ENCODE peak calls at places on chromosomes 5 and 9, in eight cellular contexts. T is colonic mucosa, C is HCT116, V is sigmoid colon, K is lung, U is AG09309, W is mammary epithelial cell, N is RWPE2. L is an unnamed sample.

GRCh38 chr9:99055384-99055783 is 49.5 kb upstream of the TGFBR1 start:
- DNase-seq in T (no peak), N (no peak), V (no peak), U (no peak), W (peak; percentile 88), C (no peak), K (no peak), L (peak; percentile 91)

GRCh38 chr9:130872912-130873503 is 23.6 kb downstream of the QRFP start:
- DNase-seq in V (peak; percentile 85), W (no peak), N (no peak), C (no peak), U (no peak), K (no peak), T (peak; percentile 92), L (no peak)

GRCh38 chr5:160357861-160358411 is 12.5 kb downstream of the C1QTNF2 start:
- DNase-seq in C (no peak), N (no peak), T (no peak), U (no peak), W (no peak), V (peak; percentile 74), K (no peak), L (no peak)

GRCh38 chr5:141192110-141192725 is at the start of gene PCDHB10:
- DNase-seq in K (no peak), V (peak; percentile 47), N (no peak), T (peak; percentile 26), C (peak; percentile 32), U (no peak), W (peak; percentile 40), L (peak; percentile 23)

GRCh38 chr5:165497707-165498106 is 1992.3 kb downstream of the MAT2B start:
- DNase-seq in U (no peak), V (no peak), N (no peak), K (no peak), T (no peak), C (no peak), W (peak; percentile 14), L (peak; percentile 14)

GRCh38 chr9:4787876-4788275 is 4.9 kb upstream of the RCL1 start:
- DNase-seq in W (peak; percentile 36), V (no peak), K (no peak), T (no peak), N (no peak), U (no peak), C (no peak), L (peak; percentile 75)

GRCh38 chr5:55338810-55339243 is 31.0 kb downstream of the MTREX start:
- DNase-seq in N (no peak), C (no peak), U (no peak), W (no peak), T (no peak), K (no peak), V (no peak), L (no peak)

GRCh38 chr5:37121027-37121426 is 128.1 kb downstream of the CPLANE1 start:
- DNase-seq in C (no peak), T (no peak), W (no peak), N (no peak), K (no peak), U (no peak), V (no peak), L (no peak)

GRCh38 chr5:168656633-168657032 is 77.5 kb upstream of the PANK3 start:
- DNase-seq in W (peak; percentile 96), T (no peak), C (no peak), V (no peak), N (no peak), U (peak; percentile 83), K (no peak), L (peak; percentile 92)

GRCh38 chr9:36575411-36575882 is 2.8 kb downstream of the MELK start:
- DNase-seq in K (no peak), N (no peak), C (no peak), U (no peak), V (no peak), T (no peak), W (peak; percentile 45), L (peak; percentile 50)

GRCh38 chr5:31626156-31626555 is 12.8 kb upstream of the PDZD2 start:
- DNase-seq in K (no peak), C (no peak), V (no peak), T (no peak), W (no peak), U (no peak), N (no peak), L (no peak)
- H3K4me3 ChIP-seq in K (no peak overlapping the region), C (no peak overlapping the region), V (no peak overlapping the region), T (no peak overlapping the region), W (no peak overlapping the region), U (no peak overlapping the region), N (no peak overlapping the region), L (no peak overlapping the region)

DNA sequence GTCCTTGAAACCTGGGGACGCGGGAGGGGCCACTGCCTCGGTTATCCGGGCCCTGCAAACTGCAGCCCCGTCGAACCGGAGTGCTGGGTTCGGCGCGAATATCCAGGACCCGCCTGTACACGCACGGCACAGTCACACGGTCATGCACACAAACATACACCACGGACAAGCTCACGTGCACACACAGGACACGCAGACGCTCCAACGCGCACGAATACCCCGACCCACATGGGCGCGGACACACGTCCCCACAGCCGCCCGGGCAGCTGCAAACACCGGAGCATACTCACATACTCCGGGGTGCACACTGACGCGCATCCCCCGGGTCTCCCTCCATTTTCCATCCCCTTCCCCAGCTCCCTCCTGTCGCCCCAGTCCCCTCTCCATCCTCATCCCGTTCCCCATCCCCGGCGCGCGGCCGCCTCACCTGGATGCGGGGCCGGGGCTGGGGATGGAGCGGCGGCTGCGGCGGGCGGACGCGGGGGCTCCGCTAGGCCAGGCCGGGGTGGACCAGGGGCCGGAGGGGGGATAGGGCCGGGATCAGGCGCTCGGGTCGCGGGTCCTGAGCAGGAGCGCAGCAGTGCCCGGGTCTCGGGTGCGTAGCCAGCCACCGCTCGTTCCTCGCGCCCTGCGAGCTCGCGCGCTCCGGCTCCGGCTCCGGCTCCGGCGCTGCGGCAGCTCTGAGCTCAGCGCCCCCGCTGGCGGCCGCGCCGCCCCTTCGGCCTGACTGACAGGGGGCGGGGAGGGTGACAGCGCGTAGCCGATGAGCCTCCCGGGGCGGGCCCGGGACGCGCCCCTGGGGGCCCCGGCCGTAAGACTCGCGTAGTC is at the start of the genes EIF4E1B and SNCB:
- DNase-seq in N (peak; percentile 71), W (peak; percentile 51), C (no peak), T (no peak), K (no peak), U (no peak), V (no peak), L (peak; percentile 63)
- TF ChIP-seq CTCF in N (no peak), W (no peak), C (no peak), T (no peak), K (no peak), U (no peak), V (no peak), L (no peak)

GRCh38 chr5:14190194-14191164 is 47.3 kb downstream of the TRIO start:
- DNase-seq in U (peak; percentile 95), C (peak; percentile 73), T (no peak), V (no peak), N (peak; percentile 89), W (peak; percentile 97), K (no peak), L (peak; percentile 98)
- H3K4me3 ChIP-seq in U (no peak overlapping the region), C (no peak overlapping the region), T (no peak overlapping the region), V (no peak overlapping the region), N (no peak overlapping the region), W (peak overlapping the region; percentile 24), K (no peak overlapping the region), L (no peak overlapping the region)

DNA sequence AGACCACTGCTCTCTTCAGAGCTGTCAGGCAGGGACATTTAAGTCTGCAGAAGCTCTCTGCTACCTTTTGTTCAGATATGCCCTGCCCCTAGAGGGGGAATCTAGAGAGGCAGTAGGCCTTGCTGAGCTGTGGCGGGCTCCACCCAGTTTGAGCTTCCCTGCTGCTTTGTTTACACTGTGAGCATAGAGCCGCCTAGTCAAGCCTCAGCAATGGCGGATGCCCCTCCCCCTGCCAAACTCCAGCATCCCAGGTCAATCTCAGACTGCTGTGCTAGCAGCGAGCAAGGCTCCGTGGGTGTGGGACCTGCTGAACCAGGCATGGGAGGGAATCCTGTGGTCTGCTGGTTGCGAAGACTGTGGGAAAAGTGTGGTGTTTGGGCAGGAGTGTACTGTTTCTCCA is 59.9 kb downstream of the CAVIN4 start:
- DNase-seq in U (no peak), V (no peak), C (no peak), N (no peak), K (no peak), W (no peak), T (no peak), L (no peak)
- TF ChIP-seq CTCF in U (no peak), V (no peak), C (no peak), N (no peak), K (no peak), W (no peak), T (no peak), L (no peak)

GRCh38 chr5:151085517-151086031 is 4.7 kb upstream of the TNIP1 start:
- DNase-seq in W (peak; percentile 76), T (peak; percentile 82), U (no peak), N (no peak), K (peak; percentile 57), C (no peak), V (peak; percentile 87), L (peak; percentile 70)

GRCh38 chr5:151087475-151087874 is 6.6 kb upstream of the TNIP1 start:
- DNase-seq in C (no peak), W (no peak), K (no peak), N (no peak), T (no peak), V (no peak), U (no peak), L (no peak)

GRCh38 chr5:151084363-151084762 is 3.5 kb upstream of the TNIP1 start:
- DNase-seq in T (no peak), V (no peak), C (no peak), N (no peak), U (peak; percentile 43), K (no peak), W (no peak), L (no peak)

GRCh38 chr5:151086905-151087360 is 6.1 kb upstream of the TNIP1 start:
- DNase-seq in U (no peak), C (no peak), W (no peak), V (no peak), N (no peak), T (peak; percentile 71), K (no peak), L (peak; percentile 59)

GRCh38 chr5:151086192-151086869 is 5.5 kb upstream of the TNIP1 start:
- DNase-seq in U (no peak), N (no peak), K (no peak), C (no peak), T (no peak), W (no peak), V (no peak), L (no peak)
- H3K4me3 ChIP-seq in U (no peak overlapping the region), N (no peak overlapping the region), K (no peak overlapping the region), C (no peak overlapping the region), T (peak overlapping the region; percentile 25), W (no peak overlapping the region), V (no peak overlapping the region), L (no peak overlapping the region)

GRCh38 chr5:966941-967340 is 41.7 kb upstream of the NKD2 start:
- DNase-seq in U (no peak), K (no peak), N (no peak), C (no peak), V (no peak), W (no peak), T (no peak), L (no peak)
- TF ChIP-seq CTCF in U (no peak), K (no peak), N (no peak), C (no peak), V (no peak), W (no peak), T (no peak), L (no peak)

DNA sequence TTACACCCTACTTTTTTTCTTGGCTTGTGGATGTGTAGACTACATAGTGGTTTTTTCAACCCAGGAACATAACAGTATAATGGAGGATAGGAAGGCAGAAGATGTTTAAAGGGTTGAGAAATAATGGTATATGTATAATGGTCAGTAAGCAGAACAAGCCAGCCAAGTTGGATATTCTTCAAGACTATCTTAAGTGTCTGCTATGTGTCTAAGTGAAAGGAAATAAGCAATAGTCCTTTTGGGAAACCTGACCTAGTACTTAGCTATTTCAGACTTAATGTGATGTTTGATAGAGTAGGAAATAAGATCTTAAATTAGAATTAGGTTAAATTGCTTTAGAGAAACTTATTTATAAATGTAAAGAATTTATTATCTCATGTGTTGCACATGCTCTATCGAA is 85.7 kb downstream of the PTPDC1 start:
- DNase-seq in U (no peak), T (no peak), V (no peak), N (no peak), W (no peak), K (no peak), C (no peak), L (no peak)
- H3K4me3 ChIP-seq in U (no peak overlapping the region), T (no peak overlapping the region), V (no peak overlapping the region), N (no peak overlapping the region), W (peak overlapping the region; percentile 11), K (no peak overlapping the region), C (no peak overlapping the region), L (no peak overlapping the region)

L was measured in epithelial cell of esophagus.